ENCODE peak calls at places on chromosomes 5 and 9, in four cellular contexts. U is IMR-90, P is H9, Q is H1. T is an unnamed sample.

GRCh38 chr5:168793844-168794837 is 215.0 kb upstream of the PANK3 start:
- DNase-seq in U (peak), Q (no peak), P (no peak), T (peak)

GRCh38 chr5:154403776-154404387 is 41.9 kb upstream of the SAP30L start:
- DNase-seq in P (no peak), Q (no peak), U (no peak), T (no peak)

GRCh38 chr5:101950050-101950449 is 346.0 kb downstream of the SLCO4C1 start:
- DNase-seq in U (no peak), Q (no peak), P (no peak), T (no peak)

GRCh38 chr5:155290937-155291336 is 277.4 kb downstream of the KIF4B start:
- DNase-seq in P (no peak), U (no peak), Q (no peak), T (no peak)

GRCh38 chr9:105052346-105052745 is 124.4 kb upstream of the ABCA1 start:
- DNase-seq in P (no peak), U (no peak), Q (no peak), T (no peak)

GRCh38 chr5:171336486-171337206 is 27.6 kb downstream of the TLX3 start:
- DNase-seq in P (no peak), U (peak), Q (peak), T (peak)

GRCh38 chr9:122806661-122807060 is 6.7 kb downstream of the OR1K1 start:
- DNase-seq in P (no peak), Q (no peak), U (no peak), T (no peak)

GRCh38 chr9:124388275-124389048 is 26.8 kb downstream of the PSMB7 start:
- DNase-seq in U (no peak), Q (no peak), P (no peak), T (no peak)

GRCh38 chr5:98513378-98513777 is 260.1 kb upstream of the RGMB start:
- DNase-seq in Q (no peak), P (peak), U (no peak), T (peak)

GRCh38 chr5:162391848-162392247 is 324.3 kb downstream of the GABRG2 start:
- DNase-seq in P (no peak), Q (no peak), U (no peak), T (no peak)

GRCh38 chr9:78011037-78011436 is 20.6 kb downstream of the GNAQ start:
- DNase-seq in U (no peak), Q (no peak), P (no peak), T (no peak)

DNA sequence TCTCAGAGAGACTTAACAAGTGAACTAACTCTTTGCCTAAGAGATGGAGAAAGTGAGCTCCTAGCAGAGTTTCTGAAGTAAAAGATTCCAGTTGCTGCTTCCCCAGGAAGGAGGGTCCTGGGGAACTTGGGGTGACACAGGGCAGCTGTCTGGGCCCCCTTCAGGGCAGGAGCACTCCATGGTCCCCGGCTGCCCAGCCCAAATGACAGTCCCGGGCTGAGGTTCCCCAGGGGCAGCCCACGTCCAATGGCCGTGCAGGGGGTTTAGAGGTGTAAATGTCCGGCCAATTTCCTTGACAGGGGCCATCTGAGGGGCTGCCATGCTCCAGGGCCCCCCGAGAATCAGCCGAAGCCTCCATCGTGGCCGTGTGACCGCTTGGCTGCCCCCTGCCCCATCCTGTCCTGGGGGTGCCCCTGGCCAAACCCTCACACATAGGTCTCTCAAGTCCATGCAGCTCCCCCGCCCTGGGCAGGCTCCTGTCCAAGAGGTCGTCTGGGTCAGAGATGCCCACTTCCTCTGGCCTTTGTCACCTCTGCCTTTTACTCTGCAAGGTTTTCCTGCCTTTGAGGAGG is 5.5 kb upstream of the PPP1R26 start:
- DNase-seq in P (peak), Q (no peak), U (no peak), T (no peak)
- H2BK5ac ChIP-seq in P (no peak), Q (no peak), U (no peak), T (no peak)

DNA sequence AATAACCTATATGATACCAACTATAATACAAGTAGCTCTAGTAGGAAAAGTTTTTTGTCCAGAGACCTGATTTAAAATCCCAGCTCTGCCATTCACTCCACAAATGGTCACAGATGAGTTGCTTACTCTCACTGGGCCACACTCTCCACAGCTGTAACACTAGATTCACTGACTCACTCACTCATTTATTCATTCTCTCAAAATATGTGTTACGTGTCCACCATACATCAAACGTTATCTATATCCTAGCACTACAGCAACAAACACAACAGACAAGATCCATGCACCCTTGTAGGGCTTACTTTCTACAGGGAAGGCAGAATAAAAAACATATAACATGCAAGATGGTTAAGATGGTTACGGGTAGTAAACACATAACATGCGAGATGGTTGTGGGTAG is 146.3 kb downstream of the CDK5RAP2 start:
- DNase-seq in Q (no peak), P (no peak), U (peak), T (no peak)
- H3K56ac ChIP-seq in Q (no peak), P (no peak), U (no peak), T (no peak)

DNA sequence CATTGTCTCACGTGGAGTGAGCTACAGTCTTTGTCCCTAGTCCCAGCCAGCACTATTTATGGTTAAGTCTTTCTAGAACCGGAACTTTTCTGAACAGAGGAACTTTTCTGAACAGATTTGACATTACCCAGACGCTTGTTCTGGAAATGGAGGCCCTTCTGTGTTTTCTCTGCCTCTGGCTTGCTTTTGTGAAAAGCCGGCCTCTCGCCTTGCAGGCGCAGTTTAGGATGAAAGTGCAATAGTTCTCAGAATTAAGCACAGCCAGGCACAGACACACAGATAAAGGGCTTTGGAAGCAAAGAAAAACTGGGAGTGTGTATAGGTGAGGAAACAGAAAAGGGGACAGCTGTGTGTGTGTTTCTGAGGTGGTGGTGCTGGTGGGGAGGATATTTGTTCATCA is 5.9 kb downstream of the GDNF start:
- DNase-seq in Q (no peak), U (no peak), P (no peak), T (no peak)
- H2BK5ac ChIP-seq in Q (no peak), U (no peak), P (no peak), T (no peak)

GRCh38 chr9:87682618-87683017 is 43.3 kb upstream of the CTSL start:
- DNase-seq in Q (no peak), P (no peak), U (no peak), T (no peak)
- H3K56ac ChIP-seq in Q (no peak), P (no peak), U (no peak), T (no peak)

GRCh38 chr5:141883184-141883947 is 5.2 kb upstream of the PCDH1 start:
- DNase-seq in U (peak), Q (peak), P (peak), T (peak)
- H2BK5ac ChIP-seq in U (no peak), Q (no peak), P (no peak), T (no peak)

DNA sequence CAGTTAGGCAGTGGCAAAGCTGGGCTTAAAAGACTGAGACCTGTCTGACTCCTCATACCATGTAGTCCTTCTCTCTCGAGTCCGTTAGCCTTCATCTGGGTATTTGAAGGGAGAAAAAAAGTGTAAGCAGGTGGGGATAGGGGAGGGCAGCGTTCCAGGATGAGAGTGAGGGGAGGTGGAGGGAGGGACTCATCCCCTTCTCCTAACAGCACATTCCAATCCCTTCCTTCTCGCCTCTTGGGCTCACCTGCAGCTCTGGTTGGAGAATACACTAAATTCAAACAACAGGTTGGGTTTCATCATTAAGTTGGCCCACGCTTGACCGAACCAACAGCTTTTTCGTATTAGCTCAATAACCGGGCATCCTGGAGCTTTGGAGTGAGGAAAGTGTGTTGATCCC is 3.6 kb downstream of the NEURL1B start:
- DNase-seq in Q (no peak), P (no peak), U (no peak), T (peak)
- H3K56ac ChIP-seq in Q (no peak), P (no peak), U (no peak), T (no peak)

GRCh38 chr5:177351392-177352329 is at the start of gene LMAN2:
- DNase-seq in U (peak), P (peak), Q (peak), T (peak)
- H2BK5ac ChIP-seq in U (peak), P (peak), Q (peak), T (peak)

GRCh38 chr5:11724947-11725346 is 179.3 kb downstream of the CTNND2 start:
- DNase-seq in P (no peak), U (no peak), Q (no peak), T (no peak)
- H3K56ac ChIP-seq in P (no peak), U (no peak), Q (no peak), T (no peak)